ENCODE peak calls at places on chromosomes 5 and 9, in four cellular contexts. One of them, this sample, is unnamed.

GRCh38 chr5:41921874-41922273 is 3.2 kb upstream of the FBXO4 start:
- DNase-seq in A549: no peak
- DNase-seq in endothelial cell of umbilical vein: peak; percentile 90
- DNase-seq in K562: peak; percentile 21
- DNase-seq in this sample: no peak

GRCh38 chr5:18393546-18393945 is 759.3 kb downstream of the TAF11L14 start:
- DNase-seq in A549: no peak
- DNase-seq in endothelial cell of umbilical vein: no peak
- DNase-seq in K562: no peak
- DNase-seq in this sample: no peak

GRCh38 chr9:14307989-14308750 is 5.8 kb downstream of the NFIB start:
- DNase-seq in endothelial cell of umbilical vein: no peak
- DNase-seq in K562: no peak
- DNase-seq in A549: no peak
- DNase-seq in this sample: no peak

GRCh38 chr9:114488398-114489129 is 16.7 kb downstream of the WHRN start:
- DNase-seq in endothelial cell of umbilical vein: no peak
- DNase-seq in A549: no peak
- DNase-seq in K562: no peak
- DNase-seq in this sample: no peak

GRCh38 chr5:151007430-151008123 is 12.8 kb upstream of the GPX3 start:
- DNase-seq in endothelial cell of umbilical vein: no peak
- DNase-seq in K562: peak; percentile 32
- DNase-seq in A549: no peak
- DNase-seq in this sample: no peak

GRCh38 chr9:35603506-35603985 is 1.5 kb upstream of the TESK1 start:
- DNase-seq in endothelial cell of umbilical vein: no peak
- DNase-seq in A549: no peak
- DNase-seq in K562: no peak
- DNase-seq in this sample: no peak

GRCh38 chr5:15526413-15526812 is 26.4 kb downstream of the FBXL7 start:
- DNase-seq in A549: no peak
- DNase-seq in endothelial cell of umbilical vein: no peak
- DNase-seq in K562: no peak
- DNase-seq in this sample: no peak

GRCh38 chr9:757246-757881 is 84.1 kb upstream of the DMRT1 start:
- DNase-seq in K562: peak; percentile 10
- DNase-seq in endothelial cell of umbilical vein: peak; percentile 67
- DNase-seq in A549: no peak
- DNase-seq in this sample: peak; percentile 95

GRCh38 chr9:5388026-5388806 is 48.5 kb upstream of the RLN1 start:
- DNase-seq in K562: no peak
- DNase-seq in A549: no peak
- DNase-seq in endothelial cell of umbilical vein: no peak
- DNase-seq in this sample: peak; percentile 90

GRCh38 chr5:16869821-16870796 is 66.0 kb downstream of the MYO10 start:
- DNase-seq in K562: no peak
- DNase-seq in A549: no peak
- DNase-seq in endothelial cell of umbilical vein: no peak
- DNase-seq in this sample: no peak
- TF ChIP-seq MYC in K562: no peak
- TF ChIP-seq MYC in A549: no peak
- TF ChIP-seq MYC in endothelial cell of umbilical vein: no peak
- TF ChIP-seq MYC in this sample: no peak

DNA sequence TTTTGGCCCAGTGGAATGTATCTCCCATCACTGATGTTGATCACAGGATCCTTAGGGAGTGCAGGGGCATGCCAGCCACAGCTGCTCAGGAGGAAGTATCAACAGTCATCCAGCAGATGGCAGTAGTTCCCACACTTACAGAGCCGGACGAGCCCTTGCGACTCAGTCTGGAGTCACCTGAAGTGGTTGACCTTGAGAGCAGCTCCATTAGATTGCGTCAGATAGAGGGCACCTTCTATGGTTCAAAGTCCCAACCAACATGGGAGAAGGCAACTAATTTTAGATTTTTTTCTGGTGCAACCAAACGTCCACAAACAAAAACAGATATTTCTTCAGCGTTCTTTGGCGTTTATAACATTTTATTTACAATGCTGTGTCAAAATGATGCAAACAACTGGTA is 124.5 kb downstream of the EGFLAM start:
- DNase-seq in A549: peak; percentile 72
- DNase-seq in endothelial cell of umbilical vein: peak; percentile 72
- DNase-seq in K562: peak; percentile 88
- DNase-seq in this sample: peak; percentile 70
- TF ChIP-seq MYC in A549: no peak
- TF ChIP-seq MYC in endothelial cell of umbilical vein: no peak
- TF ChIP-seq MYC in K562: no peak
- TF ChIP-seq MYC in this sample: no peak

GRCh38 chr9:90825586-90825985 is 24.0 kb downstream of the SYK start:
- DNase-seq in A549: no peak
- DNase-seq in endothelial cell of umbilical vein: no peak
- DNase-seq in K562: no peak
- DNase-seq in this sample: peak; percentile 57
- TF ChIP-seq MYC in A549: no peak
- TF ChIP-seq MYC in endothelial cell of umbilical vein: no peak
- TF ChIP-seq MYC in K562: no peak
- TF ChIP-seq MYC in this sample: no peak

DNA sequence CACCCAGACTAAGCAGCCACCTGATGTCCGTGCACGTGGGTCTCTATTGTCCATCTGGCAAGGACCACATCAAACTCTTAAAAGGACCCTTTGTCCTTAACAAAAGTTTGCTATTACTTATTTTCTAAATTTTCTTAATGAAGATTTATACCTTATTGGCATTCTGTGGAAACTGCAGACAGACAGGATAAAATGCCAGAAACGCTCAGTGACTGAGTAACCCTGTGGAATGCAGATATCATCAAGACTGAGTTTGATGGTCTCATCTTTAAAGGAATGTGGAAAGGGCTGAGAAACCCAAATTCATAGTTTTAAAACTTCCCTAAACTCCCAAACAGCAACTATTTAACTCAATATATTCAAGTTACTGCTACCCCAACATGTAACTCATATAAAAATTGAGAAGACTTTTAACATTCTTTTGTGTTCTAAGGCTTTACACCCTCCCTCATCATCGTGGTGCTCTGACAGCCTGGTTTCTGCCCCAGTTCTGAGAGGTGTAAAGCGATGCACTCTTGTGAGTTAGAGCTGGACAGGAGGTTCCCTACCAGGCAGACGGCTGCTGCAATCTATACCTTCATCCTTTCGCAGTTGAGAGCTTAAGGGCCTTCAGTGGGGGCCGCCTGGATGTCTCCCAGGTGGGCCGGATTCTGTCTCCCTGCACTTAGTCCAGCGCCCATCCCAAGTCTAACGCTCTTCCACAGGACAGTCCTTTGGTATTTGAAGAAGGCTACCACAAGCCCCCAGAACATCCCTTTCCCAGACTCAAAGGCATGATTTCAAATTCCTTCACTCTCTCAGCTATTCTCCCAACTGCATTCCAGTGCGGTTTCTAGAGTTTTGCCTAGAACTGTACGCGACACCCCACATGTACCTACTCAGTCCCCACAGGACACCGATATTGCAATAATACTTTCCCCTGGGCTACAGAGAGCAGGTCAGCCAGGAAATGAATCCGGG is 68.9 kb downstream of the DAP start:
- DNase-seq in A549: no peak
- DNase-seq in K562: no peak
- DNase-seq in endothelial cell of umbilical vein: no peak
- DNase-seq in this sample: no peak
- TF ChIP-seq MYC in A549: no peak
- TF ChIP-seq MYC in K562: no peak
- TF ChIP-seq MYC in endothelial cell of umbilical vein: no peak
- TF ChIP-seq MYC in this sample: no peak

GRCh38 chr9:132833451-132834130 is 44.5 kb downstream of the AK8 start:
- DNase-seq in K562: no peak
- DNase-seq in endothelial cell of umbilical vein: no peak
- DNase-seq in A549: no peak
- DNase-seq in this sample: no peak
- TF ChIP-seq MYC in K562: no peak
- TF ChIP-seq MYC in endothelial cell of umbilical vein: no peak
- TF ChIP-seq MYC in A549: no peak
- TF ChIP-seq MYC in this sample: no peak

DNA sequence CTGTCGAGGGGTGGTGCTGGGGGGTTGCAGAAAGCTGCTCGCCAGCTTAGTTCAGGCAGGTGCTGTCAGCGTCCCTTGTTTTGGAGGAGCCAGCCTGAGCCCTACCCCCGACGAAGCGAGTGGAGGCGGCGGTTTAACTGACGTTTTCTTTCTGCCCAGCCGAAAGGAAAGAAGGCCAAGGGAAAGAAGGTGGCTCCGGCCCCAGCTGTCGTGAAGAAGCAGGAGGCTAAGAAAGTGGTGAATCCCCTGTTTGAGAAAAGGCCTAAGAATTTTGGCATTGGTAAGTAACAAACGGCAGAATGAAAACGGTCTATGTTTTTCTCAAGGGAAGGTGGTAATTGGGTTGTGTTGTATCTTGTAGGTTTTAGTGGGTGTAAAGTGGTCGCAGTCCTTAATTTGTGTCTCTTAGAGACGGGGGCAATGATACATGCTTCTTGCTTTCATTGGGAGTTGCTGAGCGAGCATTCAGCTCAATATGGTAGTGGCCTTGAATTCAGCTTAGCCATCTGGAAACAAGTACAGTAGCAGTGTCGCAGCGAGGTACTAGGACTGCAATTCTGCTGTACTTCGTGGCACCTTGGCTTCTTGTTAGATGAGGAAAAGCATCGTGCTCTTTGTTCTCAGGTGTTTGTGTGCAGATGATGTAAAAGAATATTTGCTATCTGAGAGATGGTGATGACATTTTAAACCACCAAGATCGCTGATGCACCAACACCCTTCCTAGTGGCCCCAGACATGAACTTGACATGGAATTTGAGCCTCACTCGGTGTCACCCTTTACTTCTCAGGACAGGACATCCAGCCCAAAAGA is 950 bp downstream of the RPL7A start:
- DNase-seq in K562: no peak
- DNase-seq in endothelial cell of umbilical vein: no peak
- DNase-seq in A549: no peak
- DNase-seq in this sample: no peak
- TF ChIP-seq MYC in K562: no peak
- TF ChIP-seq MYC in endothelial cell of umbilical vein: no peak
- TF ChIP-seq MYC in A549: no peak
- TF ChIP-seq MYC in this sample: no peak

GRCh38 chr5:180206993-180207392 is 2.0 kb downstream of the RASGEF1C start:
- DNase-seq in endothelial cell of umbilical vein: no peak
- DNase-seq in K562: no peak
- DNase-seq in A549: no peak
- DNase-seq in this sample: no peak
- TF ChIP-seq MYC in endothelial cell of umbilical vein: no peak
- TF ChIP-seq MYC in K562: no peak
- TF ChIP-seq MYC in A549: no peak
- TF ChIP-seq MYC in this sample: no peak

DNA sequence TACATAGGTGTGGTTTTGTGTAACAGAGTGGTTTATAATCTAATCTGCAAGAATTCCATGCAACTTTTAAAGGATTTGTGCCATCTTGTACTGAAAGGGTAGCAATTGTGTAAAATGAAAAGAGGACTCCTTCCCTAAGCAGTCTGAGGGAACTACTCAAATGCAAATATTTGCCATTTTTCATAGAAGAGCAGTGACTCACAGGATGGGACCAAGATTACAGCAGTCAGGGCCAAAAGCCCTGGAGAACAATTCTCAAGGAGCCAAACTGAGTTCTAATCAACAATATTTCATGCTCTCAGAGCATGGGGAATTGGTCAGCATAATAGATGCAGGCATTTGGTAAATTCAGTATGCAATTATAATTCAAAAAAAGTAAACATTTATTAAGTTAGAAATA is 495.8 kb downstream of the CHSY3 start:
- DNase-seq in A549: peak; percentile 36
- DNase-seq in endothelial cell of umbilical vein: peak; percentile 42
- DNase-seq in K562: no peak
- DNase-seq in this sample: no peak
- TF ChIP-seq MYC in A549: no peak
- TF ChIP-seq MYC in endothelial cell of umbilical vein: no peak
- TF ChIP-seq MYC in K562: no peak
- TF ChIP-seq MYC in this sample: no peak

This sample was measured in NB4.